ENCODE peak calls at places on chromosomes 16 and 17, in eight cellular contexts. N is posterior cingulate gyrus; B is anterior cingulate cortex; P is stimulated activated CD8-positive, alpha-beta memory T cell treated with anti-CD3 and anti-CD28 coated beads, Interleukin-7, amount 100 ng/mL, for 1 hour; M is T-helper 1 cell; T is NCI-H1417; I is stimulated activated CD4-positive, alpha-beta T cell treated with anti-CD3 and anti-CD28 coated beads, Interleukin-12 subunit alpha, Interleukin-12 subunit beta, amount 100 ng/mL, for 48 hours; X is mammary epithelial cell. U is an unnamed sample.

GRCh38 chr17:14745541-14745940 is 444.7 kb downstream of the HS3ST3B1 start:
- DNase-seq in M (no peak), T (no peak), X (peak; percentile 40), B (no peak), I (no peak), N (no peak), P (no peak), U (no peak)

GRCh38 chr17:5203178-5203907 is 11.7 kb upstream of the ZNF594 start:
- DNase-seq in P (no peak), X (no peak), M (no peak), B (no peak), I (no peak), N (no peak), T (no peak), U (no peak)

GRCh38 chr17:55660171-55660886 is 62.3 kb downstream of the TMEM100 start:
- DNase-seq in I (no peak), B (no peak), T (peak; percentile 6), N (no peak), M (no peak), P (no peak), X (no peak), U (no peak)

GRCh38 chr16:77330332-77331043 is 104.3 kb downstream of the ADAMTS18 start:
- DNase-seq in T (no peak), P (no peak), B (no peak), N (no peak), X (no peak), M (no peak), I (no peak), U (no peak)

GRCh38 chr17:78238823-78239488 is 7.5 kb downstream of the TMEM235 start:
- DNase-seq in B (no peak), P (no peak), T (no peak), I (no peak), N (no peak), M (no peak), X (no peak), U (no peak)

GRCh38 chr17:57601328-57601727 is 143.8 kb downstream of the CCDC182 start:
- DNase-seq in T (no peak), M (no peak), I (no peak), B (no peak), P (no peak), N (no peak), X (no peak), U (no peak)

GRCh38 chr16:81511371-81511770 is 66.8 kb downstream of the CMIP start:
- DNase-seq in N (no peak), P (no peak), B (no peak), X (peak; percentile 65), I (no peak), T (no peak), M (no peak), U (no peak)

GRCh38 chr17:81403040-81403467 is 7.8 kb downstream of the BAHCC1 start:
- DNase-seq in P (no peak), T (no peak), B (no peak), N (no peak), I (no peak), M (no peak), X (no peak), U (no peak)

GRCh38 chr17:31513731-31514427 is 122.4 kb downstream of the RAB11FIP4 start:
- DNase-seq in T (no peak), B (no peak), X (no peak), N (no peak), I (no peak), P (no peak), M (no peak), U (no peak)

GRCh38 chr17:57624390-57624789 is 120.7 kb downstream of the CCDC182 start:
- DNase-seq in P (no peak), M (no peak), N (no peak), I (no peak), B (no peak), T (no peak), X (no peak), U (no peak)

GRCh38 chr17:67280279-67280678 is 35.3 kb upstream of the HELZ start:
- DNase-seq in I (no peak), X (peak; percentile 97), P (no peak), M (no peak), N (no peak), T (no peak), B (no peak), U (no peak)

GRCh38 chr17:79991924-79992656 is 43.6 kb downstream of the TBC1D16 start:
- DNase-seq in I (no peak), N (no peak), T (no peak), X (no peak), M (no peak), P (no peak), B (no peak), U (no peak)

GRCh38 chr17:77085916-77086432 is 54.8 kb upstream of the SEC14L1 start:
- DNase-seq in N (no peak), X (peak; percentile 21), I (no peak), B (no peak), P (no peak), M (no peak), T (no peak), U (no peak)

GRCh38 chr16:58658796-58659211 is 25.8 kb downstream of the SLC38A7 start:
- DNase-seq in T (no peak), N (no peak), P (no peak), B (no peak), X (no peak), M (no peak), I (no peak), U (no peak)

GRCh38 chr17:35740997-35741931 is 9.8 kb downstream of the RASL10B start:
- DNase-seq in T (peak; percentile 66), I (no peak), B (no peak), P (no peak), X (no peak), N (no peak), M (no peak), U (no peak)

GRCh38 chr16:12675852-12676251 is 127.8 kb downstream of the CPPED1 start:
- DNase-seq in T (no peak), M (no peak), N (no peak), I (no peak), P (no peak), B (no peak), X (peak; percentile 8), U (no peak)

GRCh38 chr17:83055911-83056582 is 23.4 kb upstream of the METRNL start:
- DNase-seq in X (peak; percentile 62), B (no peak), I (no peak), N (peak; percentile 8), P (no peak), T (no peak), M (no peak), U (no peak)